ENCODE peak calls at places on chromosomes 13 and 19, in six cellular contexts. I is iris pigment epithelial cell; L is thyroid gland; H is activated naive CD8-positive, alpha-beta T cell treated with anti-CD3 and anti-CD28 coated beads, Interleukin-2, amount 10 ng/mL, durations not matched to agents 7 days and 5 days; W is cardiac muscle cell; Z is HuH-7.5. O is an unnamed sample.

GRCh38 chr19:13978306-13978705 is 26.0 kb downstream of the DCAF15 start:
- DNase-seq in I (peak; percentile 67), L (peak; percentile 75), H (peak; percentile 59), W (peak; percentile 83), Z (no peak), O (no peak)

GRCh38 chr13:27057817-27058216 is 113.8 kb downstream of the USP12 start:
- DNase-seq in I (no peak), L (no peak), H (no peak), W (no peak), Z (no peak), O (no peak)

GRCh38 chr19:15463865-15464371 is 426 bp downstream of the RASAL3 start:
- DNase-seq in I (no peak), L (no peak), H (peak; percentile 81), W (no peak), Z (no peak), O (no peak)

GRCh38 chr13:43246382-43246781 is 223.0 kb downstream of the DNAJC15 start:
- DNase-seq in I (no peak), L (no peak), H (no peak), W (no peak), Z (no peak), O (no peak)

GRCh38 chr19:48806818-48807589 is 3.8 kb downstream of the BCAT2 start:
- DNase-seq in I (no peak), L (no peak), H (no peak), W (peak; percentile 60), Z (peak; percentile 88), O (peak; percentile 76)

GRCh38 chr13:19860884-19861655 is 2.4 kb downstream of the ZMYM5 start:
- DNase-seq in I (peak; percentile 77), L (no peak), H (peak; percentile 34), W (no peak), Z (no peak), O (no peak)

GRCh38 chr19:19531951-19532805 is 3.5 kb downstream of the YJEFN3 start:
- DNase-seq in I (peak; percentile 43), L (peak; percentile 86), H (peak; percentile 94), W (peak; percentile 87), Z (peak; percentile 95), O (peak; percentile 53)

GRCh38 chr13:107079423-107080099 is 511.6 kb upstream of the ARGLU1 start:
- DNase-seq in I (no peak), L (no peak), H (no peak), W (no peak), Z (no peak), O (no peak)

GRCh38 chr13:20964904-20965303 is 62.4 kb upstream of the XPO4 start:
- DNase-seq in I (peak; percentile 57), L (no peak), H (no peak), W (no peak), Z (no peak), O (no peak)

GRCh38 chr19:13825489-13826475 is 30.5 kb downstream of the ZSWIM4 start:
- DNase-seq in I (no peak), L (no peak), H (no peak), W (peak; percentile 48), Z (no peak), O (no peak)

GRCh38 chr19:39729594-39729993 is 8.2 kb downstream of the CLC start:
- DNase-seq in I (no peak), L (no peak), H (no peak), W (no peak), Z (no peak), O (no peak)

GRCh38 chr19:6038634-6039405 is 60.9 kb upstream of the RANBP3 start:
- DNase-seq in I (peak; percentile 49), L (no peak), H (no peak), W (no peak), Z (no peak), O (no peak)

O was measured in A549.